ENCODE peak calls at places on chromosomes 6 and 20, in four cellular contexts. X is HepG2, O is GM12878, B is H1. C is an unnamed sample.

GRCh38 chr6:27814665-27815424 is 97.4 kb downstream of the OR2B2 start:
- DNase-seq in X (peak; percentile 92), O (peak; percentile 97), B (peak; percentile 71), C (no peak)

GRCh38 chr20:59322101-59322500 is 21.7 kb downstream of the EDN3 start:
- DNase-seq in X (no peak), O (no peak), B (no peak), C (no peak)

GRCh38 chr6:90938116-90938515 is 351.2 kb upstream of the MAP3K7 start:
- DNase-seq in X (no peak), O (no peak), B (no peak), C (no peak)

GRCh38 chr6:34679552-34680255 is 16.9 kb downstream of the ILRUN start:
- DNase-seq in X (no peak), O (no peak), B (no peak), C (no peak)

GRCh38 chr20:23367770-23368169 is 5.8 kb downstream of the GZF1 start:
- DNase-seq in X (no peak), O (no peak), B (no peak), C (no peak)

GRCh38 chr20:37911838-37912273 is 8.9 kb downstream of the VSTM2L start:
- DNase-seq in X (no peak), O (no peak), B (peak; percentile 70), C (peak; percentile 70)

GRCh38 chr6:133724726-133725125 is 164.2 kb upstream of the TCF21 start:
- DNase-seq in X (no peak), O (no peak), B (no peak), C (no peak)

GRCh38 chr20:45937765-45938164 is 3.3 kb downstream of the PCIF1 start:
- DNase-seq in X (no peak), O (no peak), B (no peak), C (no peak)

GRCh38 chr20:54110041-54110440 is 39.6 kb upstream of the BCAS1 start:
- DNase-seq in X (peak; percentile 66), O (no peak), B (no peak), C (no peak)

GRCh38 chr20:37220796-37221195 is 40.8 kb downstream of the GHRH start:
- DNase-seq in X (no peak), O (no peak), B (no peak), C (no peak)

GRCh38 chr20:48098099-48098498 is 312.8 kb upstream of the SULF2 start:
- DNase-seq in X (no peak), O (no peak), B (no peak), C (no peak)

GRCh38 chr20:63733117-63733516 is 3.3 kb upstream of the LIME1 start:
- DNase-seq in X (no peak), O (no peak), B (no peak), C (no peak)

GRCh38 chr6:53441035-53441493 is 92.3 kb upstream of the ELOVL5 start:
- DNase-seq in X (no peak), O (no peak), B (no peak), C (no peak)

GRCh38 chr6:109440325-109441068 is at the start of the genes PPIL6 and SMPD2:
- DNase-seq in X (peak; percentile 77), O (no peak), B (peak; percentile 86), C (peak; percentile 62)

GRCh38 chr20:48716541-48716940 is 111.3 kb downstream of the PREX1 start:
- DNase-seq in X (no peak), O (no peak), B (no peak), C (no peak)

GRCh38 chr6:52423971-52424381 is 3.8 kb downstream of the EFHC1 start:
- DNase-seq in X (peak; percentile 54), O (no peak), B (no peak), C (no peak)

GRCh38 chr6:16718301-16718700 is 43.0 kb downstream of the ATXN1 start:
- DNase-seq in X (no peak), O (no peak), B (no peak), C (no peak)

GRCh38 chr6:31246051-31246495 is 25.8 kb downstream of the HLA-C start:
- DNase-seq in X (peak; percentile 68), O (no peak), B (no peak), C (peak; percentile 13)

GRCh38 chr6:47276377-47276776 is 33.3 kb downstream of the TNFRSF21 start:
- DNase-seq in X (no peak), O (no peak), B (no peak), C (no peak)

GRCh38 chr6:168542301-168542700 is 101.3 kb downstream of the SMOC2 start:
- DNase-seq in X (no peak), O (no peak), B (no peak), C (no peak)

GRCh38 chr6:118240878-118241528 is 307.1 kb upstream of the PLN start:
- DNase-seq in X (no peak), O (no peak), B (no peak), C (no peak)
- TF ChIP-seq YY1 in X (no peak), O (no peak), B (no peak), C (no peak)

GRCh38 chr20:25745738-25746137 is 49.1 kb upstream of the ZNF337 start:
- DNase-seq in X (no peak), O (no peak), B (no peak), C (no peak)

GRCh38 chr20:25749667-25750066 is 53.0 kb upstream of the ZNF337 start:
- DNase-seq in X (no peak), O (no peak), B (no peak), C (no peak)

GRCh38 chr20:25750220-25750764 is 53.6 kb upstream of the ZNF337 start:
- DNase-seq in X (no peak), O (no peak), B (no peak), C (no peak)

GRCh38 chr20:25745100-25745499 is 48.4 kb upstream of the ZNF337 start:
- DNase-seq in X (no peak), O (no peak), B (no peak), C (no peak)

GRCh38 chr20:25750765-25751696 is 54.4 kb upstream of the ZNF337 start:
- DNase-seq in X (peak; percentile 70), O (peak; percentile 9), B (no peak), C (peak; percentile 18)
- TF ChIP-seq SUZ12 in X (no peak), O (no peak), B (no peak), C (no peak)

GRCh38 chr6:17948725-17949124 is 38.7 kb downstream of the KIF13A start:
- DNase-seq in X (no peak), O (no peak), B (no peak), C (no peak)

GRCh38 chr6:17949168-17949567 is 38.3 kb downstream of the KIF13A start:
- DNase-seq in X (no peak), O (no peak), B (no peak), C (no peak)

GRCh38 chr6:17945575-17945974 is 41.9 kb downstream of the KIF13A start:
- DNase-seq in X (no peak), O (no peak), B (no peak), C (no peak)

GRCh38 chr6:17945111-17945510 is 42.3 kb downstream of the KIF13A start:
- DNase-seq in X (no peak), O (no peak), B (no peak), C (no peak)

DNA sequence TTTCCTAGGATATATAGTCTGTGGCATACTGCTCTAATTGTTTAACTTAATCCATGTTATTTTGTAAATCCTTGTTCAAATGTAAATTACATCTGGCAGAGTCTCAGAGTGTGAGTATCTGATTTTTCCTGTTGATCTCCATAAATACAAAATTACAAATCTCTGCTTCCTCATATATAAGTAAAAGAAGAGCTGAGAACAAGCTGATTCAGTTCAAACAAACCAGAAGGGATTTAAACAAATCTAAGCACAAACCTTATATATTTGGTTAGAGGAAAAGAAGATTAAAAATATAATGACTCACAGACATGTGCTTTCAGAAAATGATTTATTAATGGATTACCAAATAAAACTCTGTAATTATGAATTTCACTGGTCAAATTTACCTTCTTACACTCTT is 37.3 kb downstream of the KIF13A start:
- DNase-seq in X (no peak), O (no peak), B (no peak), C (no peak)
- H3K4me3 ChIP-seq in X (no peak overlapping the region), O (no peak overlapping the region), B (no peak overlapping the region), C (no peak overlapping the region)

DNA sequence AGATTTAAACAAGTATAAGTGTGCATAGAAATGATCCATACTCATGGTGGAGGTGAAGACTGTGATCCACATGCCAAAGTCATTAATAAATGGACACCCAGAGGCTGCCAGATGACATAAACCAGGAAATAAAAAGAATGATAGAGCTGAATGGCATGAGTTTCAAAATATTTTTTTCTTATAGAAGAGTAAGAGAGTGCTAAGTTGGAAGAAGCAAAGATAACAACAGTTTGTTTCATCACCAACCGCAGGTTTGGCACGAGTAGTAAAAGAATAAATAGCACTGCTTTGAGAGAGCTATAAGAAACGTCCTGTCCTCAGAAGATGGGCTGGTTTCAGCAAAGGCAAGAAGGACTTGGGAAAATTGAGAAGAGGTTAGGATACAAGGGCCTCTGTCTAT is 246.9 kb downstream of the UBE3D start:
- DNase-seq in X (no peak), O (no peak), B (no peak), C (no peak)
- TF ChIP-seq YY1 in X (no peak), O (no peak), B (no peak), C (no peak)

DNA sequence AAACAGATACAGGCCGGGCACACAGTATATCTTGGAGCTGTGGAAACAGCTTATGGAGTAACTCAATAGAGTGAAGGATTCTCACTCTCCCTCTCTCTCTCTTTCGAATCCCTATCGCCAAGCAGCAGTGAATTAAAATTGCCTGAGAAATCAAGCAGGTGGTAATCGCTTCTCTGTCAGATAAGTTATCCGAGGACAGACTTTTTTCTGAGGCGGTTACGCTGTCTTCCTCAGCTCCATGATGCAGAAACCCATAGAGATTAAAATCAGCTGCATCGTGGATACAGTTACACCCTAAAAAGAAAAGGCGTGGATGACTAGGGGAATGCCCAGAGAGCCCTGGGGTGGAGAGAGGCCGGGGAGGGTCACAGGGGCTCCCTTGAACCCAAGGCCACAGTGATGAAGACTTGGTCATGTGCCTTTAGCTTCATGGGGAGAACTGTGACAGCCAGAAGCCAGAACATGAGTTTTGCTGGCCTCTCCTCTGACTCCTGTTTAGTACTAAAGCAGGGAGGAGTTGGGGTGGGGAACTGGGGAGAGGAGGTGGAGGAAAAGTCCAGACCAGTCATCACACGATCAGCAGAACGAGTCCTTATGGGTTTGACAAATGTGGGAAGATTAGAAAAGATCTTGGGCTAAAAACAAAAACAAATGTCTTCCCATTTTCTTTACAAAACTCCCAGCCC is 138.8 kb upstream of the JARID2 start:
- DNase-seq in X (no peak), O (no peak), B (no peak), C (no peak)
- TF ChIP-seq SUZ12 in X (no peak), O (no peak), B (no peak), C (no peak)